ENCODE peak calls at places on chromosomes 16 and 17, in four cellular contexts. One of them, this sample, is unnamed.

GRCh38 chr16:54568897-54569807 is 282.6 kb upstream of the IRX3 start:
- DNase-seq in SK-N-SH: no peak
- DNase-seq in GM12878: no peak
- DNase-seq in WTC11: no peak
- DNase-seq in this sample: no peak

GRCh38 chr17:72467841-72468653 is 347.2 kb downstream of the SOX9 start:
- DNase-seq in SK-N-SH: no peak
- DNase-seq in WTC11: no peak
- DNase-seq in GM12878: no peak
- DNase-seq in this sample: no peak

GRCh38 chr16:75305364-75306101 is 54.1 kb upstream of the BCAR1 start:
- DNase-seq in GM12878: peak
- DNase-seq in WTC11: no peak
- DNase-seq in SK-N-SH: peak
- DNase-seq in this sample: peak

GRCh38 chr17:79658811-79659207 is 48.0 kb upstream of the RBFOX3 start:
- DNase-seq in WTC11: peak
- DNase-seq in GM12878: no peak
- DNase-seq in SK-N-SH: peak
- DNase-seq in this sample: peak

GRCh38 chr16:81581107-81581506 is 136.5 kb downstream of the CMIP start:
- DNase-seq in WTC11: no peak
- DNase-seq in SK-N-SH: no peak
- DNase-seq in GM12878: no peak
- DNase-seq in this sample: no peak

GRCh38 chr16:87288753-87289362 is 28.3 kb downstream of the C16orf95 start:
- DNase-seq in SK-N-SH: no peak
- DNase-seq in GM12878: no peak
- DNase-seq in WTC11: no peak
- DNase-seq in this sample: no peak

GRCh38 chr17:50636145-50636803 is 1.6 kb downstream of the ABCC3 start:
- DNase-seq in WTC11: no peak
- DNase-seq in GM12878: no peak
- DNase-seq in SK-N-SH: peak
- DNase-seq in this sample: no peak

GRCh38 chr17:226773-227580 is 45.5 kb upstream of the DOC2B start:
- DNase-seq in SK-N-SH: no peak
- DNase-seq in WTC11: no peak
- DNase-seq in GM12878: no peak
- DNase-seq in this sample: no peak

GRCh38 chr17:47208744-47209488 is at the start of gene MYL4:
- DNase-seq in GM12878: no peak
- DNase-seq in WTC11: no peak
- DNase-seq in SK-N-SH: no peak
- DNase-seq in this sample: peak

GRCh38 chr16:75514296-75514695 is 19.1 kb upstream of the CHST6 start:
- DNase-seq in GM12878: no peak
- DNase-seq in SK-N-SH: no peak
- DNase-seq in WTC11: no peak
- DNase-seq in this sample: no peak

GRCh38 chr17:80952291-80952690 is 39.4 kb upstream of the CHMP6 start:
- DNase-seq in WTC11: peak
- DNase-seq in SK-N-SH: peak
- DNase-seq in GM12878: no peak
- DNase-seq in this sample: no peak
- TF ChIP-seq USF1 in WTC11: no peak
- TF ChIP-seq USF1 in SK-N-SH: no peak
- TF ChIP-seq USF1 in GM12878: no peak
- TF ChIP-seq USF1 in this sample: no peak

GRCh38 chr17:33292981-33293867 is at the start of gene ASIC2:
- DNase-seq in GM12878: no peak
- DNase-seq in SK-N-SH: peak
- DNase-seq in WTC11: peak
- DNase-seq in this sample: no peak
- TF ChIP-seq USF1 in GM12878: no peak
- TF ChIP-seq USF1 in SK-N-SH: no peak
- TF ChIP-seq USF1 in WTC11: no peak
- TF ChIP-seq USF1 in this sample: no peak

GRCh38 chr17:64001091-64001579 is 3.0 kb downstream of the PRR29 start:
- DNase-seq in WTC11: no peak
- DNase-seq in GM12878: no peak
- DNase-seq in SK-N-SH: peak
- DNase-seq in this sample: no peak
- TF ChIP-seq USF1 in WTC11: no peak
- TF ChIP-seq USF1 in GM12878: no peak
- TF ChIP-seq USF1 in SK-N-SH: no peak
- TF ChIP-seq USF1 in this sample: no peak

DNA sequence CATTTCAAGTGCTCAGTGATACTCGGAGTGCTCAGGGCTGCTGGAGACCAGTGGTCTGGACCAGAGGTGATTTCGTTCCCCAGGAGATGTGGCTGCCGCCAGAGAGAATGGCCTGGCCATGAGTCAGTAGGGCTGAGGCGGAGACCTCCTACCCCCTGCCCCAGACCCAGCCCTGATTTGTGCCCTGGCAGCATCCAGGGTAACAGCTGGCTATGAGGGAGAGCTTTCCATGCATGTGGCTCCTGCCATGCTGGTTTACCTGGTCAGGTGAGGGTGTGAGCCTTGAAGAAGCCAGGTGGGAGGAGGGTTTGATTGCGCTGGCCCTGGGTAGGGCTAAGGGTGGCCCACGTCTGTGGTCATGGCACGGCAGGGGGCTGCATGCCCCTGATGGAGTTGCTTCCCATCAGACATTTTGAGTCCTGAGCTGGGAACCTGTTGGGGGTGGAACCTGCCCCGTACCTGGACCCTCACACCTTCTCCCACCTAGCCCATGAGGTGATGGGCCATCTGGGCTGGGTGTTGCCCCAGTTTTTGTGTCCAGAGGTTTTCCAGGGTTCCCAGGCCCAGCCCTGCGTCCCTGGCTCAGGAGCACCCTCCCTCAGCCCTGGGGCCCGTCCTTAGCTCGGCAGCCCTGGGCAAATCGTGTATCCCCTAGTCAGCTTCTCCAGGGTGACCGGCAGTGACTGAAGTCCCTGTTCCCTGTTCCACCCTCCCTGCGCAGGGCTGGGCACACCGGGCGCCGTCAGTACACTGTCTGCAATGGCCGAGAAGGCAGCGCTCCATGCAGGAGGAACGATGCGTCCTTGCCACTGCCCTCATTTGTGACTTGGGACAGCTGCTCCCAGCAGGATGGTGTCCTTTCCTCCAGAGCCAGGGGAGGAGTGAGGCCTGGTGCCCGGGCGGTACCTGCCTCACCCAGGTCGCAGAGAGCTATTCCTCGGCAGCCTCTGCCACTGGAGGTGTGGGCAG is 9.0 kb upstream of the CSNK1D start:
- DNase-seq in SK-N-SH: no peak
- DNase-seq in GM12878: no peak
- DNase-seq in WTC11: no peak
- DNase-seq in this sample: no peak
- TF ChIP-seq USF1 in SK-N-SH: no peak
- TF ChIP-seq USF1 in GM12878: no peak
- TF ChIP-seq USF1 in WTC11: no peak
- TF ChIP-seq USF1 in this sample: no peak

GRCh38 chr17:56832446-56832845 is 1.3 kb downstream of the C17orf67 start:
- DNase-seq in GM12878: no peak
- DNase-seq in SK-N-SH: no peak
- DNase-seq in WTC11: no peak
- DNase-seq in this sample: no peak

GRCh38 chr17:56833812-56834379 is at the start of the genes C17orf67 and DGKE:
- DNase-seq in GM12878: peak
- DNase-seq in SK-N-SH: peak
- DNase-seq in WTC11: peak
- DNase-seq in this sample: peak

GRCh38 chr17:56835259-56835575 is 1.3 kb downstream of the DGKE start:
- DNase-seq in WTC11: no peak
- DNase-seq in GM12878: no peak
- DNase-seq in SK-N-SH: no peak
- DNase-seq in this sample: peak

GRCh38 chr17:56833023-56833811 is 503 bp downstream of the C17orf67 start:
- DNase-seq in SK-N-SH: peak
- DNase-seq in WTC11: peak
- DNase-seq in GM12878: peak
- DNase-seq in this sample: peak

GRCh38 chr17:56834380-56835258 is 668 bp downstream of the DGKE start:
- DNase-seq in GM12878: peak
- DNase-seq in SK-N-SH: peak
- DNase-seq in WTC11: peak
- DNase-seq in this sample: peak
- TF ChIP-seq USF1 in GM12878: no peak
- TF ChIP-seq USF1 in SK-N-SH: no peak
- TF ChIP-seq USF1 in WTC11: peak
- TF ChIP-seq USF1 in this sample: no peak